ENCODE peak calls at places on chromosomes 16 and 17, in four cellular contexts. One of them, this sample, is unnamed.

GRCh38 chr16:1028056-1028455 is 44.5 kb upstream of the SSTR5 start:
- DNase-seq in CD8-positive, alpha-beta memory T cell: no peak
- DNase-seq in tibial nerve: no peak
- DNase-seq in A549: no peak
- DNase-seq in this sample: no peak

GRCh38 chr16:84508502-84508901 is 4.0 kb upstream of the MEAK7 start:
- DNase-seq in A549: no peak
- DNase-seq in tibial nerve: no peak
- DNase-seq in CD8-positive, alpha-beta memory T cell: peak; percentile 52
- DNase-seq in this sample: no peak

GRCh38 chr16:80738521-80738920 is 65.9 kb downstream of the CDYL2 start:
- DNase-seq in CD8-positive, alpha-beta memory T cell: no peak
- DNase-seq in tibial nerve: no peak
- DNase-seq in A549: no peak
- DNase-seq in this sample: no peak

GRCh38 chr17:73011016-73011486 is 81.4 kb downstream of the SLC39A11 start:
- DNase-seq in tibial nerve: no peak
- DNase-seq in CD8-positive, alpha-beta memory T cell: no peak
- DNase-seq in A549: no peak
- DNase-seq in this sample: no peak

GRCh38 chr17:43398724-43399595 is at the start of gene ARL4D:
- DNase-seq in A549: peak; percentile 82
- DNase-seq in tibial nerve: peak; percentile 89
- DNase-seq in CD8-positive, alpha-beta memory T cell: peak; percentile 81
- DNase-seq in this sample: peak; percentile 77

GRCh38 chr17:77373298-77374169 is 232.8 kb downstream of the SEC14L1 start:
- DNase-seq in A549: no peak
- DNase-seq in tibial nerve: no peak
- DNase-seq in CD8-positive, alpha-beta memory T cell: peak; percentile 53
- DNase-seq in this sample: no peak

GRCh38 chr17:82520041-82520910 is 744 bp downstream of the FOXK2 start:
- DNase-seq in CD8-positive, alpha-beta memory T cell: peak; percentile 59
- DNase-seq in tibial nerve: no peak
- DNase-seq in A549: no peak
- DNase-seq in this sample: no peak

GRCh38 chr16:649646-650045 is 481 bp downstream of the WDR90 start:
- DNase-seq in CD8-positive, alpha-beta memory T cell: no peak
- DNase-seq in A549: no peak
- DNase-seq in tibial nerve: no peak
- DNase-seq in this sample: no peak

GRCh38 chr17:34703533-34703932 is 124.2 kb downstream of the TMEM132E start:
- DNase-seq in tibial nerve: no peak
- DNase-seq in A549: peak; percentile 37
- DNase-seq in CD8-positive, alpha-beta memory T cell: no peak
- DNase-seq in this sample: peak; percentile 19

GRCh38 chr16:55622930-55623561 is 32.7 kb upstream of the SLC6A2 start:
- DNase-seq in A549: peak; percentile 39
- DNase-seq in CD8-positive, alpha-beta memory T cell: no peak
- DNase-seq in tibial nerve: no peak
- DNase-seq in this sample: no peak

GRCh38 chr17:17819561-17819995 is 17.2 kb downstream of the SREBF1 start:
- DNase-seq in tibial nerve: no peak
- DNase-seq in A549: peak; percentile 89
- DNase-seq in CD8-positive, alpha-beta memory T cell: peak; percentile 36
- DNase-seq in this sample: peak; percentile 89

GRCh38 chr16:592518-593306 is 2.8 kb downstream of the RAB40C start:
- DNase-seq in A549: no peak
- DNase-seq in tibial nerve: peak; percentile 45
- DNase-seq in CD8-positive, alpha-beta memory T cell: no peak
- DNase-seq in this sample: peak; percentile 17

GRCh38 chr16:81446318-81447275 is 2.0 kb downstream of the CMIP start:
- DNase-seq in CD8-positive, alpha-beta memory T cell: peak; percentile 49
- DNase-seq in A549: peak; percentile 82
- DNase-seq in tibial nerve: no peak
- DNase-seq in this sample: no peak

GRCh38 chr16:49014300-49015188 is 267.1 kb downstream of the CBLN1 start:
- DNase-seq in CD8-positive, alpha-beta memory T cell: no peak
- DNase-seq in A549: no peak
- DNase-seq in tibial nerve: no peak
- DNase-seq in this sample: no peak

GRCh38 chr16:78325532-78325931 is 226.1 kb downstream of the WWOX start:
- DNase-seq in tibial nerve: no peak
- DNase-seq in A549: no peak
- DNase-seq in CD8-positive, alpha-beta memory T cell: no peak
- DNase-seq in this sample: no peak

GRCh38 chr16:56606688-56607618 is 1.4 kb upstream of the MT2A start:
- DNase-seq in CD8-positive, alpha-beta memory T cell: peak; percentile 36
- DNase-seq in A549: peak; percentile 91
- DNase-seq in tibial nerve: peak; percentile 62
- DNase-seq in this sample: peak; percentile 98

GRCh38 chr17:76841776-76842405 is 26.3 kb upstream of the MGAT5B start:
- DNase-seq in CD8-positive, alpha-beta memory T cell: no peak
- DNase-seq in tibial nerve: no peak
- DNase-seq in A549: no peak
- DNase-seq in this sample: no peak

GRCh38 chr16:74990832-74991231 is 5.9 kb upstream of the WDR59 start:
- DNase-seq in tibial nerve: no peak
- DNase-seq in CD8-positive, alpha-beta memory T cell: no peak
- DNase-seq in A549: no peak
- DNase-seq in this sample: no peak

GRCh38 chr16:6674071-6674470 is 658.6 kb upstream of the RBFOX1 start:
- DNase-seq in tibial nerve: no peak
- DNase-seq in CD8-positive, alpha-beta memory T cell: no peak
- DNase-seq in A549: no peak
- DNase-seq in this sample: no peak

GRCh38 chr17:7132511-7133094 is 18.0 kb upstream of the ASGR2 start:
- DNase-seq in A549: no peak
- DNase-seq in tibial nerve: no peak
- DNase-seq in CD8-positive, alpha-beta memory T cell: peak; percentile 77
- DNase-seq in this sample: no peak

GRCh38 chr17:29149431-29150064 is 30.6 kb downstream of the MYO18A start:
- DNase-seq in A549: no peak
- DNase-seq in CD8-positive, alpha-beta memory T cell: no peak
- DNase-seq in tibial nerve: no peak
- DNase-seq in this sample: no peak

GRCh38 chr16:49183911-49184310 is 97.7 kb downstream of the CBLN1 start:
- DNase-seq in CD8-positive, alpha-beta memory T cell: no peak
- DNase-seq in A549: peak; percentile 22
- DNase-seq in tibial nerve: no peak
- DNase-seq in this sample: no peak

GRCh38 chr16:61596648-61597047 is 439.6 kb downstream of the CDH8 start:
- DNase-seq in CD8-positive, alpha-beta memory T cell: no peak
- DNase-seq in A549: no peak
- DNase-seq in tibial nerve: no peak
- DNase-seq in this sample: no peak

GRCh38 chr16:68490829-68491575 is 42.7 kb upstream of the SMPD3 start:
- DNase-seq in A549: peak; percentile 27
- DNase-seq in CD8-positive, alpha-beta memory T cell: no peak
- DNase-seq in tibial nerve: no peak
- DNase-seq in this sample: no peak

GRCh38 chr16:7303014-7303676 is 29.5 kb upstream of the RBFOX1 start:
- DNase-seq in tibial nerve: no peak
- DNase-seq in CD8-positive, alpha-beta memory T cell: no peak
- DNase-seq in A549: no peak
- DNase-seq in this sample: no peak

GRCh38 chr17:10435096-10435495 is 13.3 kb upstream of the MYH8 start:
- DNase-seq in A549: no peak
- DNase-seq in CD8-positive, alpha-beta memory T cell: no peak
- DNase-seq in tibial nerve: no peak
- DNase-seq in this sample: no peak

GRCh38 chr16:83305092-83305491 is 502.7 kb upstream of the HSBP1 start:
- DNase-seq in CD8-positive, alpha-beta memory T cell: no peak
- DNase-seq in tibial nerve: no peak
- DNase-seq in A549: no peak
- DNase-seq in this sample: peak; percentile 19

GRCh38 chr16:47697826-47698225 is 236.7 kb downstream of the PHKB start:
- DNase-seq in tibial nerve: no peak
- DNase-seq in CD8-positive, alpha-beta memory T cell: no peak
- DNase-seq in A549: no peak
- DNase-seq in this sample: no peak

GRCh38 chr17:43599835-43600234 is 53.7 kb upstream of the ETV4 start:
- DNase-seq in tibial nerve: no peak
- DNase-seq in A549: peak; percentile 52
- DNase-seq in CD8-positive, alpha-beta memory T cell: no peak
- DNase-seq in this sample: peak; percentile 77

GRCh38 chr17:44911133-44912001 is 3.9 kb downstream of the GFAP start:
- DNase-seq in tibial nerve: no peak
- DNase-seq in CD8-positive, alpha-beta memory T cell: peak; percentile 41
- DNase-seq in A549: peak; percentile 87
- DNase-seq in this sample: peak; percentile 34

GRCh38 chr17:15377200-15377599 is 35.8 kb upstream of the TEKT3 start:
- DNase-seq in CD8-positive, alpha-beta memory T cell: no peak
- DNase-seq in A549: no peak
- DNase-seq in tibial nerve: no peak
- DNase-seq in this sample: peak; percentile 51

GRCh38 chr17:49976163-49976827 is 7.3 kb downstream of the DLX4 start:
- DNase-seq in A549: no peak
- DNase-seq in tibial nerve: no peak
- DNase-seq in CD8-positive, alpha-beta memory T cell: no peak
- DNase-seq in this sample: no peak

GRCh38 chr17:39094607-39095308 is 56.7 kb downstream of the PLXDC1 start:
- DNase-seq in CD8-positive, alpha-beta memory T cell: peak; percentile 76
- DNase-seq in A549: no peak
- DNase-seq in tibial nerve: no peak
- DNase-seq in this sample: peak; percentile 23

GRCh38 chr16:88508376-88508867 is 55.3 kb downstream of the ZFPM1 start:
- DNase-seq in tibial nerve: no peak
- DNase-seq in CD8-positive, alpha-beta memory T cell: no peak
- DNase-seq in A549: no peak
- DNase-seq in this sample: no peak
- H3K4me1 ChIP-seq in tibial nerve: no peaks in the 10 kb centered on the region
- H3K4me1 ChIP-seq in CD8-positive, alpha-beta memory T cell: peaks cover 11% of the 10 kb centered on the region
- H3K4me1 ChIP-seq in A549: peaks cover 9% of the 10 kb centered on the region
- H3K4me1 ChIP-seq in this sample: no peaks in the 10 kb centered on the region

DNA sequence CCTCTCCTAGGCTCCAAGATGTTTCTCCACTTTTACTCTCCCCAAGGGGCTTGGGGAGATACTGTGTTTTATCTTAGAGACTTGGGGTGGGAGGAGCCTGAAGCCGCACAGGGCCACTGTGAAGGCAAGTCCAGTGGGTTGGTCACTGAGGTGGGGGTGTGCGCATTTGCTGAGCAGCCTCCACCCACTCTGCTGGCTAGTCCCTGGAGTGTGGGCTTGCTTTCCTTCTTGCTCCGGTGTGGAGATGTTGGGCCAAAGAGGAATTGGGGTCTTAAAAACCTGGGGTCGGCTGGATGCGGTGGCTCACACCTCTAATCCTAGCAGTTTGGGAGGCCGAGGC is 4.0 kb upstream of the CLDN9 start:
- DNase-seq in tibial nerve: no peak
- DNase-seq in A549: no peak
- DNase-seq in CD8-positive, alpha-beta memory T cell: no peak
- DNase-seq in this sample: no peak
- H3K4me1 ChIP-seq in tibial nerve: no peaks in the 10 kb centered on the region
- H3K4me1 ChIP-seq in A549: peaks cover 20% of the 10 kb centered on the region
- H3K4me1 ChIP-seq in CD8-positive, alpha-beta memory T cell: peaks cover 22% of the 10 kb centered on the region
- H3K4me1 ChIP-seq in this sample: no peaks in the 10 kb centered on the region

GRCh38 chr17:1108810-1109605 is 70.8 kb downstream of the ABR start:
- DNase-seq in CD8-positive, alpha-beta memory T cell: peak; percentile 77
- DNase-seq in A549: peak; percentile 66
- DNase-seq in tibial nerve: no peak
- DNase-seq in this sample: peak; percentile 61
- H3K4me1 ChIP-seq in CD8-positive, alpha-beta memory T cell: peaks cover 24% of the 10 kb centered on the region
- H3K4me1 ChIP-seq in A549: peaks cover 44% of the 10 kb centered on the region
- H3K4me1 ChIP-seq in tibial nerve: no peaks in the 10 kb centered on the region
- H3K4me1 ChIP-seq in this sample: peaks cover 29% of the 10 kb centered on the region

GRCh38 chr17:27997044-27997401 is 45.5 kb upstream of the NLK start:
- DNase-seq in tibial nerve: no peak
- DNase-seq in A549: no peak
- DNase-seq in CD8-positive, alpha-beta memory T cell: no peak
- DNase-seq in this sample: no peak
- H3K4me1 ChIP-seq in tibial nerve: no peaks in the 10 kb centered on the region
- H3K4me1 ChIP-seq in A549: no peaks in the 10 kb centered on the region
- H3K4me1 ChIP-seq in CD8-positive, alpha-beta memory T cell: no peaks in the 10 kb centered on the region
- H3K4me1 ChIP-seq in this sample: no peaks in the 10 kb centered on the region

GRCh38 chr17:78714534-78714933 is 67.5 kb downstream of the CYTH1 start:
- DNase-seq in tibial nerve: no peak
- DNase-seq in A549: no peak
- DNase-seq in CD8-positive, alpha-beta memory T cell: no peak
- DNase-seq in this sample: no peak
- H3K4me1 ChIP-seq in tibial nerve: no peaks in the 10 kb centered on the region
- H3K4me1 ChIP-seq in A549: peaks cover 44% of the 10 kb centered on the region
- H3K4me1 ChIP-seq in CD8-positive, alpha-beta memory T cell: peaks cover 84% of the 10 kb centered on the region
- H3K4me1 ChIP-seq in this sample: peaks cover 5% of the 10 kb centered on the region

GRCh38 chr17:57946798-57947358 is 8.3 kb downstream of the CUEDC1 start:
- DNase-seq in CD8-positive, alpha-beta memory T cell: peak; percentile 25
- DNase-seq in A549: peak; percentile 66
- DNase-seq in tibial nerve: no peak
- DNase-seq in this sample: peak; percentile 78

GRCh38 chr17:57943645-57944044 is 11.6 kb downstream of the CUEDC1 start:
- DNase-seq in A549: no peak
- DNase-seq in tibial nerve: no peak
- DNase-seq in CD8-positive, alpha-beta memory T cell: no peak
- DNase-seq in this sample: no peak

GRCh38 chr17:57943140-57943539 is 12.1 kb downstream of the CUEDC1 start:
- DNase-seq in CD8-positive, alpha-beta memory T cell: no peak
- DNase-seq in tibial nerve: no peak
- DNase-seq in A549: no peak
- DNase-seq in this sample: peak; percentile 56

GRCh38 chr17:57945999-57946797 is 9.0 kb downstream of the CUEDC1 start:
- DNase-seq in CD8-positive, alpha-beta memory T cell: no peak
- DNase-seq in tibial nerve: no peak
- DNase-seq in A549: no peak
- DNase-seq in this sample: peak; percentile 70

DNA sequence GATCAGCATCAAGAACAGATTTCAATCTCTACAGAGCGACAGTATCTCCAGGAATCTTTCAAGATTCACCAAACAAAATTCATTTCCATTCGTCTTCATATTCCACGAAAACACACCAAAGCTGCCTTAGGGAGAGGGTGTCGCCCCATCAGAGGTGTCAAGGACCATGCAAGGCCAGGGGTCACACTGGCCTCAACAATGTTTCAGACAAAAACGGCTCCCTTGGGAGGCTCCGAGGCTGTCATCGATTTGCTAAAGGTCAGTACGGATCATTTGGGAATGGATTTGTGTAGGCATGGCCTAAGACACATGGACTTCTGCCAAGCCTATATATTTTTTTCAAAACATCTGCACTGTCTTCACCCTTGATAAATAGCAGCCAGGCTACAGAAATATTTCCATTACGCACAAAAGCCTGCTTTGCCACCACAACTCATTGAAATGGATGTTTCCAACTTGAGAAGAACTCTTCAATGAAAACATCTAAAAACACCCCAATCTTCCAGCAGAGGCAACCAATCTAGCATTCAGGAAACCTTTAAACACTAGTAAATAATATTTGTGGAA is 10.3 kb downstream of the CUEDC1 start:
- DNase-seq in tibial nerve: no peak
- DNase-seq in CD8-positive, alpha-beta memory T cell: no peak
- DNase-seq in A549: no peak
- DNase-seq in this sample: no peak
- H3K4me1 ChIP-seq in tibial nerve: no peaks in the 10 kb centered on the region
- H3K4me1 ChIP-seq in CD8-positive, alpha-beta memory T cell: peaks cover 22% of the 10 kb centered on the region
- H3K4me1 ChIP-seq in A549: peaks cover 91% of the 10 kb centered on the region
- H3K4me1 ChIP-seq in this sample: peaks cover 48% of the 10 kb centered on the region